ENCODE peak calls at places on chromosome 18, in ten cellular contexts. V is Peyer's patch, T is testis, N is tibial artery, U is osteoblast, D is thoracic aorta, X is heart left ventricle, Z is sigmoid colon, B is left ventricle myocardium inferior, P is AG04450. C is an unnamed sample.

GRCh38 chr18:25299426-25299825 is 52.5 kb downstream of the ZNF521 start:
- DNase-seq in V (no peak), T (no peak), N (no peak), U (no peak), D (no peak), X (no peak), Z (no peak), B (no peak), P (peak), C (no peak)

GRCh38 chr18:43279015-43279758 is 1.9 kb upstream of the SYT4 start:
- DNase-seq in V (no peak), T (peak), N (no peak), U (no peak), D (no peak), X (no peak), Z (no peak), B (no peak), P (no peak), C (peak)

GRCh38 chr18:62585274-62586147 is 62.7 kb downstream of the ZCCHC2 start:
- DNase-seq in V (no peak), T (no peak), N (no peak), U (no peak), D (no peak), X (no peak), Z (no peak), B (no peak), P (no peak), C (no peak)

GRCh38 chr18:59478591-59478990 is 119.5 kb upstream of the LMAN1 start:
- DNase-seq in V (no peak), T (no peak), N (no peak), U (no peak), D (no peak), X (no peak), Z (no peak), B (no peak), P (no peak), C (no peak)

GRCh38 chr18:32530947-32531651 is 60.4 kb upstream of the GAREM1 start:
- DNase-seq in V (no peak), T (no peak), N (no peak), U (no peak), D (no peak), X (no peak), Z (no peak), B (no peak), P (no peak), C (no peak)

GRCh38 chr18:43719264-43719795 is 442.0 kb upstream of the SYT4 start:
- DNase-seq in V (no peak), T (no peak), N (no peak), U (no peak), D (no peak), X (no peak), Z (no peak), B (no peak), P (no peak), C (no peak)

GRCh38 chr18:66377291-66377690 is 226.6 kb downstream of the CDH19 start:
- DNase-seq in V (no peak), T (no peak), N (no peak), U (no peak), D (no peak), X (no peak), Z (no peak), B (no peak), P (no peak), C (no peak)

GRCh38 chr18:63365909-63366269 is 1.1 kb downstream of the KDSR start:
- DNase-seq in V (peak), T (peak), N (no peak), U (peak), D (no peak), X (no peak), Z (no peak), B (no peak), P (no peak), C (no peak)

GRCh38 chr18:35713545-35713944 is 132.0 kb downstream of the GALNT1 start:
- DNase-seq in V (no peak), T (no peak), N (no peak), U (no peak), D (no peak), X (no peak), Z (no peak), B (no peak), P (no peak), C (no peak)

GRCh38 chr18:31399336-31400032 is 22.9 kb downstream of the DSG4 start:
- DNase-seq in V (peak), T (no peak), N (no peak), U (no peak), D (no peak), X (no peak), Z (no peak), B (no peak), P (no peak), C (no peak)

GRCh38 chr18:22466608-22467390 is 49.1 kb upstream of the CTAGE1 start:
- DNase-seq in V (peak), T (no peak), N (peak), U (no peak), D (no peak), X (peak), Z (no peak), B (peak), P (no peak), C (no peak)

GRCh38 chr18:9741821-9742541 is 33.9 kb downstream of the RAB31 start:
- DNase-seq in V (peak), T (no peak), N (peak), U (peak), D (no peak), X (peak), Z (no peak), B (no peak), P (no peak), C (no peak)

GRCh38 chr18:11994708-11995444 is 13.6 kb downstream of the IMPA2 start:
- DNase-seq in V (no peak), T (no peak), N (peak), U (peak), D (no peak), X (no peak), Z (peak), B (no peak), P (no peak), C (no peak)
- H3K27ac ChIP-seq in V (no peak), T (no peak), N (no peak), U (peak), D (no peak), X (peak), Z (no peak), B (peak), P (peak), C (no peak)

GRCh38 chr18:74541703-74542555 is 7.6 kb downstream of the CNDP1 start:
- DNase-seq in V (peak), T (no peak), N (no peak), U (no peak), D (no peak), X (no peak), Z (no peak), B (no peak), P (no peak), C (no peak)
- H3K4me3 ChIP-seq in V (no peak), T (no peak), N (no peak), U (no peak), D (no peak), X (no peak), Z (no peak), B (no peak), P (no peak), C (no peak)

DNA sequence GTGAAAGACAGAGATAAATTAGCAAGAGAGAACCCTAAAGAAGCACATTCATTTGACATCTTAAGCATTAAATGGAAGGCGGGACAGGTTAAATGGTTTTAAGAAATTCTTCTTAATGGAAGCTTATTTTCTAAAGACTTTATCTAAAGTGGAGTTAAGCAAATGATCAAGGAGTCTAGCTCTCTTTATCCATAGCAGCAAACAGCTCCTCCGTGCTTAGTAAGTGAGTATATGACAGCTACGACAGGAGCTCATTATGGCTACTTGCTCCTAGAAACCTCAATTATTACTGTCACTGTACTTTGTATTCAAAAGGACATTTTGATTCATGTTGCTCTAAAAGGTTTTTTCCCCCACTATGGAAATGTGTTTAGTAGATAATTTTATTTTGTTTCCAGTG is 444.9 kb downstream of the TMX3 start:
- DNase-seq in V (no peak), T (no peak), N (no peak), U (no peak), D (no peak), X (no peak), Z (no peak), B (no peak), P (no peak), C (no peak)
- H3K27ac ChIP-seq in V (no peak), T (no peak), N (no peak), U (no peak), D (no peak), X (no peak), Z (no peak), B (no peak), P (no peak), C (no peak)

GRCh38 chr18:79797518-79798345 is at the start of gene KCNG2:
- DNase-seq in V (no peak), T (no peak), N (no peak), U (peak), D (no peak), X (no peak), Z (peak), B (no peak), P (no peak), C (peak)
- H3K4me3 ChIP-seq in V (peak), T (peak), N (peak), U (no peak), D (peak), X (peak), Z (no peak), B (peak), P (peak), C (peak)

GRCh38 chr18:48847807-48848486 is 102.8 kb downstream of the SMAD7 start:
- DNase-seq in V (no peak), T (no peak), N (no peak), U (peak), D (no peak), X (no peak), Z (no peak), B (no peak), P (no peak), C (no peak)
- H3K27ac ChIP-seq in V (no peak), T (peak), N (peak), U (peak), D (peak), X (peak), Z (no peak), B (peak), P (no peak), C (no peak)

GRCh38 chr18:21284540-21284939 is 42.5 kb downstream of the GREB1L start:
- DNase-seq in V (no peak), T (no peak), N (no peak), U (no peak), D (no peak), X (no peak), Z (no peak), B (no peak), P (no peak), C (no peak)
- H3K4me3 ChIP-seq in V (no peak), T (no peak), N (no peak), U (no peak), D (no peak), X (no peak), Z (no peak), B (no peak), P (no peak), C (no peak)

GRCh38 chr18:7490104-7490503 is 77.0 kb upstream of the PTPRM start:
- DNase-seq in V (no peak), T (no peak), N (no peak), U (no peak), D (no peak), X (no peak), Z (no peak), B (no peak), P (no peak), C (no peak)
- H3K27ac ChIP-seq in V (no peak), T (no peak), N (no peak), U (no peak), D (no peak), X (no peak), Z (no peak), B (no peak), P (no peak), C (no peak)

C was measured in WERI-Rb-1.